ENCODE peak calls at places on chromosomes 16 and 17, in four cellular contexts. U is nephron progenitor cell, E is cardiac muscle cell, Q is AG04450. X is an unnamed sample.

GRCh38 chr17:66713533-66714042 is 121.3 kb upstream of the CACNG5 start:
- DNase-seq in U (no peak), E (no peak), Q (no peak), X (no peak)

GRCh38 chr17:14019186-14019956 is 49.9 kb upstream of the COX10 start:
- DNase-seq in U (no peak), E (peak), Q (peak), X (no peak)

GRCh38 chr16:54930034-54930938 is at the start of gene IRX5:
- DNase-seq in E (peak), Q (no peak), U (peak), X (peak)

GRCh38 chr17:48841395-48841831 is 10.6 kb downstream of the CALCOCO2 start:
- DNase-seq in E (peak), Q (peak), U (no peak), X (no peak)

GRCh38 chr17:31391496-31391949 is at the start of gene RAB11FIP4:
- DNase-seq in Q (no peak), U (peak), E (peak), X (peak)

GRCh38 chr16:46859719-46860152 is 24.4 kb upstream of the GPT2 start:
- DNase-seq in Q (peak), E (peak), U (no peak), X (no peak)

GRCh38 chr17:49213399-49213798 is 2.9 kb downstream of the ABI3 start:
- DNase-seq in U (no peak), E (no peak), Q (no peak), X (no peak)

GRCh38 chr17:80485846-80486245 is 9.4 kb upstream of the NPTX1 start:
- DNase-seq in Q (no peak), U (no peak), E (no peak), X (peak)

GRCh38 chr17:3848229-3848628 is 2.2 kb upstream of the NCBP3 start:
- DNase-seq in Q (no peak), E (no peak), U (no peak), X (no peak)

GRCh38 chr16:89410794-89411309 is 79.5 kb downstream of the ANKRD11 start:
- DNase-seq in E (peak), Q (peak), U (no peak), X (peak)

GRCh38 chr17:57644311-57644710 is 100.8 kb downstream of the CCDC182 start:
- DNase-seq in Q (no peak), E (no peak), U (no peak), X (no peak)

GRCh38 chr17:49290690-49291326 is 60.2 kb upstream of the PHOSPHO1 start:
- DNase-seq in Q (no peak), E (peak), U (no peak), X (no peak)

GRCh38 chr17:57448288-57449283 is 192.3 kb downstream of the MSI2 start:
- DNase-seq in U (no peak), E (no peak), Q (no peak), X (no peak)

GRCh38 chr16:9092282-9092962 is 978 bp downstream of the HAPSTR1 start:
- DNase-seq in E (no peak), U (peak), Q (no peak), X (peak)

GRCh38 chr16:24539850-24540484 is 601 bp downstream of the RBBP6 start:
- DNase-seq in U (peak), E (peak), Q (no peak), X (peak)

GRCh38 chr16:4517812-4518211 is 20.8 kb downstream of the CDIP1 start:
- DNase-seq in E (peak), Q (no peak), U (peak), X (peak)

GRCh38 chr16:85610446-85611204 is 2.5 kb upstream of the GSE1 start:
- DNase-seq in U (peak), Q (peak), E (peak), X (peak)

DNA sequence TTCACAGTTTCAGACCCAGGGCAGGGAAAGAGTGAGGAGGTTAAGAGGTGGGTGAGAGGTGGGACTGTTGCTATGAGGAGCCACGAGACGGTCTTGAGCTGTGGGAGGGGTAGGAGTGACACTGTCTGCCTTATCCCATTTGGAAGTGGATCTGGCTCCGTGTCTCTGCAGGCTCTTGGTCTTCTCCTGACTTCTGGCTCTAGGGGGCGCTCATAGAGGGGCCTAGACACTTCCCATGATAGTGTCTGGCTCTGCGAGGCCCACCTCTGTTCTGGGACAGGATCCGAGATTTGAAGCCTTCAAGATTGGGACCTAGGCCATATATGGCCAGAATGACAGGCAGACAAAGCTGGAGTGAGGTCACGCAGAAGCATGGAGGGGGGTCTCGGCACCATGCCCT is 204.5 kb downstream of the GSG1L start:
- DNase-seq in E (no peak), U (no peak), Q (no peak), X (no peak)
- TF ChIP-seq CTCF in E (peak), U (no peak), Q (no peak), X (peak)

GRCh38 chr17:2842464-2842863 is 46.2 kb downstream of the RAP1GAP2 start:
- DNase-seq in E (no peak), U (no peak), Q (no peak), X (no peak)

GRCh38 chr17:2841606-2842005 is 45.4 kb downstream of the RAP1GAP2 start:
- DNase-seq in Q (no peak), E (peak), U (no peak), X (no peak)

GRCh38 chr17:2847601-2848255 is 51.5 kb downstream of the RAP1GAP2 start:
- DNase-seq in U (no peak), Q (no peak), E (no peak), X (no peak)

GRCh38 chr17:2849327-2849670 is 53.1 kb downstream of the RAP1GAP2 start:
- DNase-seq in U (peak), E (no peak), Q (no peak), X (peak)

GRCh38 chr17:2844386-2844785 is 48.1 kb downstream of the RAP1GAP2 start:
- DNase-seq in Q (no peak), U (no peak), E (peak), X (no peak)
- TF ChIP-seq CTCF in Q (peak), U (no peak), E (no peak), X (no peak)

GRCh38 chr16:75621170-75621477 is 2.0 kb downstream of the ADAT1 start:
- DNase-seq in Q (no peak), U (no peak), E (peak), X (no peak)
- TF ChIP-seq CTCF in Q (peak), U (peak), E (peak), X (no peak)

DNA sequence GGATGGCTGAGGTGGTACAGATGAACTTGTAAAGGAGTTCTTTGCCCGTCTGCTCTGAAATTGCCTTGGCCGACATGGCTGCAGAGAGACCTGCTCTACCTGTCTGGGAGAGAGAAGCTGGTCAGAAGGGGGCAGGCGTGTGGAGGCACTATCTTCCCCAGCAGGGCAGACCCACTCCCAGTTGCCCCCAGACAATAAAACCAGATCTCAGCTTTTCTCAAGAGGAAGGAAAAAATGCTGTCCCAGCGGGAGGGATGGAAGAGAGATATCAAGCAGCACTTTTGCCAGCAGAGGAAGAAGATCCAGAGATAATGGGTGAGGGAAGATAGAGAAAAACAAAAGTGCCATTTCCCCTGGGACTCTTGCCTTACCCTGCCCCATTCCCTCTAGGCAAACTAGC is 5.0 kb downstream of the ACLY start:
- DNase-seq in U (no peak), Q (no peak), E (no peak), X (no peak)
- TF ChIP-seq CTCF in U (no peak), Q (no peak), E (no peak), X (no peak)

DNA sequence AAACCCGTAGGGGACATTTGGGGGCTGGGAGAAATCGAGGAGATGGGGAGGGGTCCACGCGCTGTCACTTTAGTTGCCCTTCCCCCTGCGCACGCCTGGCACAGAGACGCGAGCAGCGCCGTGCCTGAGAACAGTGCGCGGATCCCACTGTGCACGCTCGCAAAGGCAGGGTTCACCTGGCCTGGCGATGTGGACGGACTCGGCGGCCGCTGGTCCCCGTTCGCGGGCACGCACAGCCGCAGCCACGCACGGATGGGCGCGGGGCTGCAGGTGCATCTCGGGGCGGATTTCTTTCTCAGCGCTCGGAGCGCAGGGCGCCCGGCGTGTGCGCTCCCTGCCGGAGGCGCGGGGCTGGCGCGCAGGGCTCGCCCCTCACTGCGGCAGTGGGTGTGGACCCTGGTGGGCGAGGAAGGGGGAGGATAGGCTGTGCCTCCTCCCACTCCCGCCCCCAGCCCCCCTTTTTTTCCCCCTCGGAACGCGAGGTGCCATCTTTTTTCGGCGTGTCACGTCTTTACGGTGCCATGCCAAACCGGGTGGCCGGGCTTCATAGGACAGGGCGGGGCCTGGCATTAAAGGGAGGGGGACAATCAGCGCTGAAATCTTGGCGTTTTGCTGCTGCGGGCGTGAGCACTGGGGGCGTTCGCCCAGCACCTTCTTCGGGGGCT is 1.1 kb downstream of the MAPT start:
- DNase-seq in U (peak), E (peak), Q (no peak), X (peak)
- TF ChIP-seq CTCF in U (no peak), E (no peak), Q (no peak), X (no peak)

GRCh38 chr16:88406096-88407041 is 23.6 kb downstream of the ZNF469 start:
- DNase-seq in U (no peak), Q (no peak), E (no peak), X (no peak)
- TF ChIP-seq CTCF in U (peak), Q (no peak), E (peak), X (no peak)

DNA sequence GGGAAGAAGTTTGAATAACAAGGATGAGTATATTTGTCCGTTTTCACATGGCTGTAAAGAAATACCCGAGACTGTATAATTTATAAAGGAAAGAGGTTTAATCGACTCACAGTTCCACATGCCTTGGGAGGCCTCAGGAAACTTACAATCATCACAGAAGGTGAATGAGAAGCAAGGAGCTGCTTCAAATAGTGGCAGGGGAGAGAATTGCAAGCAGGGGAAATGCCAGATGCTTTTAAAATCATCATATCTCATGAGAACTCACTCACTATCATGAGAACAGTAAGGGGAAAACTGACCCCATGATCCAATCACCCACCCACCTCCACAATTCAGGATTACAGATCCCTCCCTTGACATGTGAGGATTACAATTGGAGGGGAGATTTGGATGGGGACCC is 212.8 kb upstream of the CDH8 start:
- DNase-seq in Q (no peak), E (no peak), U (no peak), X (no peak)
- TF ChIP-seq CTCF in Q (no peak), E (no peak), U (no peak), X (no peak)

GRCh38 chr17:33291248-33292183 is 1.6 kb downstream of the ASIC2 start:
- DNase-seq in E (peak), Q (no peak), U (peak), X (peak)

GRCh38 chr17:33294994-33295393 is 1.9 kb upstream of the ASIC2 start:
- DNase-seq in U (no peak), E (no peak), Q (no peak), X (no peak)

GRCh38 chr17:33290156-33290697 is 2.9 kb downstream of the ASIC2 start:
- DNase-seq in Q (no peak), E (no peak), U (no peak), X (no peak)

GRCh38 chr17:33292184-33292980 is 713 bp downstream of the ASIC2 start:
- DNase-seq in U (peak), Q (no peak), E (peak), X (peak)

DNA sequence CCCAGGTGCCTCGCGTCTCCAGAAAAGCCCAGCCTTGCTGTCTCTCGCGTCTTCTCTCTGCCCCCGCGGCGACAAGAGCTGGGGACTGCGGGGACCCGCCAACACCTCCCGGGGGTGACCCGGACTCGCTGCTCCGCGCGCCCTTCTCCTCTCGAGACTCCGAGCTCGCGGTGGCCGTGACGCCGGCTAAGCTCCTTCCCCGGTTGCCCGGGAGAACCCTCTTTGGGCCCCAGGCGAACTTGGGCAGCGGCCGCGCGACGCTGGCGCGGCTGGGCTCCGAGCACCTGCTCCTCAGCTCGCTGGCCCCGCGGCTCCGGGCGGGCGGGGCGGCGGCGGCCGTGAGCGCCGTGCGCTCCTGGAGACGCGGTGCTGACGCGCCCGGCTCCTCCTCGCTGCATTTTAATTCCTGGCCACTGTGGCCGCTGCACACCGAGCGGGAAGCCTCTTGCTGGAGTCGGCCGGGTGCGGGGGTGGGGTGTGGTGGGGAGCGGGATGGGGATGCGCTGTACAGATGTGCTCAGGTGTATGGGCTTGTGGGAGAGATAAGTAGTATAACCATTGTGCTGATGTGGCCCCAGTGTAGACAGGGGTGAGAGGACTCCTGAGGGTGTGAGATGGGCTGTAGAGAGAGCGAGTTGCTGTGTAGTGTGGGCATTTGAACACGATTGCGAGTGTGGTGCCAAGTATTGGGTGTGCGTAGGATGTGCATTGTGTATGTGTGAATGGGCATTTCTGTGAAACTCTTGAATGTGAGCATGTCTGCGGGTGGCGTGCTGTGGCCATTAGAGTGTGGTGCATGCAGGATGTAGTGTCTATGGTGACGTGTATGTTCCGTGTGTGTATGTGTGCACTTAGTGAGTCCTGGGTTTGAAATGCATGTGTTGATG is at the start of gene ASIC2:
- DNase-seq in Q (no peak), E (no peak), U (peak), X (peak)
- TF ChIP-seq CTCF in Q (no peak), E (no peak), U (no peak), X (no peak)

X was measured in glutamatergic neuron.